ENCODE peak calls at places on chromosomes 3 and 15, in five cellular contexts. Z, D, G, L and N are unnamed samples.

GRCh38 chr15:90046846-90047481 is 45.8 kb downstream of the ZNF710 start:
- ATAC-seq in Z (no peak), D (peak), G (no peak), L (peak), N (no peak)

GRCh38 chr15:93210995-93211394 is 122.0 kb upstream of the RGMA start:
- ATAC-seq in Z (no peak), D (no peak), G (no peak), L (no peak), N (no peak)

GRCh38 chr3:165195628-165196576 is at the start of gene SLITRK3:
- ATAC-seq in Z (peak), D (no peak), G (no peak), L (peak), N (peak)

GRCh38 chr3:105513042-105513441 is 146.3 kb downstream of the ALCAM start:
- ATAC-seq in Z (no peak), D (no peak), G (no peak), L (no peak), N (no peak)

GRCh38 chr3:45807645-45808540 is 11.6 kb upstream of the SLC6A20 start:
- ATAC-seq in Z (no peak), D (no peak), G (no peak), L (no peak), N (peak)

GRCh38 chr3:195548496-195548895 is 5.4 kb upstream of the PPP1R2 start:
- ATAC-seq in Z (no peak), D (no peak), G (no peak), L (no peak), N (no peak)

GRCh38 chr3:190514163-190515153 is 573 bp downstream of the IL1RAP start:
- ATAC-seq in Z (peak), D (peak), G (peak), L (peak), N (peak)

GRCh38 chr3:121594850-121595249 is 1.7 kb downstream of the FBXO40 start:
- ATAC-seq in Z (peak), D (no peak), G (no peak), L (no peak), N (no peak)

GRCh38 chr15:41971893-41972340 is 440 bp downstream of the EHD4 start:
- ATAC-seq in Z (peak), D (peak), G (peak), L (peak), N (peak)

GRCh38 chr3:10888523-10889081 is 72.6 kb downstream of the SLC6A11 start:
- ATAC-seq in Z (no peak), D (no peak), G (no peak), L (no peak), N (no peak)

GRCh38 chr3:184040010-184040409 is 8.5 kb downstream of the HTR3D start:
- ATAC-seq in Z (peak), D (peak), G (peak), L (no peak), N (no peak)

GRCh38 chr15:72464251-72464650 is 9.9 kb upstream of the ARIH1 start:
- ATAC-seq in Z (no peak), D (no peak), G (no peak), L (no peak), N (no peak)

GRCh38 chr3:128864351-128864811 is 15.0 kb upstream of the ACAD9 start:
- ATAC-seq in Z (peak), D (no peak), G (no peak), L (peak), N (peak)

GRCh38 chr15:51731549-51732267 is 5.7 kb downstream of the LYSMD2 start:
- ATAC-seq in Z (no peak), D (peak), G (peak), L (peak), N (peak)

GRCh38 chr15:94722025-94722636 is 490.8 kb downstream of the MCTP2 start:
- ATAC-seq in Z (no peak), D (no peak), G (no peak), L (no peak), N (no peak)

GRCh38 chr3:115627180-115628074 is 4.1 kb downstream of the GAP43 start:
- ATAC-seq in Z (no peak), D (peak), G (no peak), L (no peak), N (no peak)

GRCh38 chr3:136194409-136195257 is 1.5 kb downstream of the MSL2 start:
- ATAC-seq in Z (no peak), D (peak), G (no peak), L (no peak), N (no peak)

GRCh38 chr15:28954466-28955159 is 68.8 kb downstream of the APBA2 start:
- ATAC-seq in Z (no peak), D (no peak), G (peak), L (no peak), N (no peak)

GRCh38 chr15:91589360-91589759 is 264.1 kb upstream of the SLCO3A1 start:
- ATAC-seq in Z (peak), D (no peak), G (no peak), L (no peak), N (no peak)

GRCh38 chr3:133896002-133896761 is 500 bp upstream of the RAB6B start:
- ATAC-seq in Z (no peak), D (no peak), G (peak), L (peak), N (peak)

GRCh38 chr15:55827965-55828364 is 85.0 kb upstream of the PRTG start:
- ATAC-seq in Z (no peak), D (no peak), G (no peak), L (no peak), N (no peak)

GRCh38 chr3:125683067-125683844 is 88.0 kb upstream of the OSBPL11 start:
- ATAC-seq in Z (no peak), D (no peak), G (no peak), L (peak), N (peak)

GRCh38 chr15:52496776-52497470 is 31.8 kb downstream of the MYO5A start:
- ATAC-seq in Z (no peak), D (peak), G (no peak), L (no peak), N (no peak)

GRCh38 chr3:148329481-148330220 is 368.1 kb upstream of the AGTR1 start:
- ATAC-seq in Z (no peak), D (no peak), G (no peak), L (no peak), N (no peak)

GRCh38 chr3:195903950-195904290 is 4.4 kb downstream of the TNK2 start:
- ATAC-seq in Z (no peak), D (no peak), G (no peak), L (no peak), N (no peak)

GRCh38 chr15:38642689-38643270 is 78.2 kb upstream of the RASGRP1 start:
- ATAC-seq in Z (no peak), D (peak), G (no peak), L (no peak), N (no peak)

GRCh38 chr15:72740202-72740601 is 43.4 kb downstream of the ADPGK start:
- ATAC-seq in Z (no peak), D (peak), G (no peak), L (no peak), N (no peak)

GRCh38 chr3:144760831-144761230 is 789.2 kb downstream of the DIPK2A start:
- ATAC-seq in Z (no peak), D (no peak), G (no peak), L (no peak), N (no peak)

GRCh38 chr3:26104856-26105255 is 315.0 kb downstream of the OXSM start:
- ATAC-seq in Z (no peak), D (no peak), G (no peak), L (no peak), N (no peak)

GRCh38 chr3:110881069-110881468 is 190.5 kb upstream of the NECTIN3 start:
- ATAC-seq in Z (peak), D (peak), G (peak), L (no peak), N (peak)

GRCh38 chr3:149015383-149015782 is 24.0 kb downstream of the GYG1 start:
- ATAC-seq in Z (no peak), D (no peak), G (no peak), L (no peak), N (no peak)

GRCh38 chr3:42762046-42762724 is 10.9 kb downstream of the CCDC13 start:
- ATAC-seq in Z (no peak), D (no peak), G (no peak), L (peak), N (peak)

GRCh38 chr3:56799251-56799882 is 2.4 kb downstream of the ARHGEF3 start:
- ATAC-seq in Z (no peak), D (peak), G (no peak), L (peak), N (no peak)
- TF ChIP-seq POLR2AphosphoS5 in Z (no peak), D (no peak), G (no peak), L (no peak), N (no peak)

DNA sequence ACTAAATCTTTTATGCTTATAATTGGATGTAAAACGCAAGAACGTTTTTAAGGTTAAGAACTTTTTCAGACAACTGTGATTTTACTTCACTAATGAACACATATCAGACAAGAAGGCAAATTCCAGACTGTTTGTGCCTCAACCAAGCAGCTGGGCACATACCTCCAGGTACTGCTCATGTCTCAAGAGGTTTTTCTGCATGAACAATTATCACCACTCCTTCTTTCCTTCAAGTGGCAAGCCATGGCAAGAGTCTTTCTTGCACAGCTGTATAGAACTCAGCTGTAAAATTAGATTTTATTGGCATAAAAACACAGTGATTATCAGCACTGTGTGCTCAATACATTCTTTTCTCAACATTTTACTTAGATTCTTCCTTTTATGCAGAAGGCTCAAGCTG is 64.3 kb downstream of the FNDC3B start:
- ATAC-seq in Z (no peak), D (no peak), G (no peak), L (peak), N (no peak)
- TF ChIP-seq EP300 in Z (no peak), D (no peak), G (no peak), L (no peak), N (no peak)

GRCh38 chr3:160437083-160437455 is 12.5 kb downstream of the TRIM59 start:
- ATAC-seq in Z (peak), D (peak), G (peak), L (no peak), N (no peak)

GRCh38 chr3:160435095-160435494 is 14.5 kb downstream of the TRIM59 start:
- ATAC-seq in Z (no peak), D (peak), G (peak), L (no peak), N (no peak)

GRCh38 chr3:160435747-160436146 is 13.8 kb downstream of the TRIM59 start:
- ATAC-seq in Z (no peak), D (peak), G (peak), L (no peak), N (no peak)

DNA sequence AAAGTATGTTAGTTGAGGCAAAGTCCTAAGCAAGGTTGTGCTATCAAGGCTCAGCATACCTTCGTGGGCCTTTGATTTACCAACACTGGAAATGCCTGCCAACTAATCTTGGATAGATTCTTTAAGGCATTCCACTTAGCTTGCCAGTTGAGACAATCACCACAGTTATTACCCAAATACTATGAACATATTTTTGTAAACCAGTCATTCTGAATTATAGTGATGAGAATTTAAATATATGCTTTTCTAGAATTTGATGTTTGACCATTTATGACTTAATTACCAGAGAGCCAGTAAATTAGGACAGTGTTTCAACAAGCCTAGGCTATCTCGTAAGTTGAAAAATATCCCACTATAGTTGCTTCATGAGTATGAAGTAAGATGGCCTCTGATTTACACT is 15.5 kb downstream of the TRIM59 start:
- ATAC-seq in Z (no peak), D (no peak), G (peak), L (no peak), N (no peak)
- TF ChIP-seq POLR2AphosphoS5 in Z (no peak), D (no peak), G (no peak), L (no peak), N (no peak)

GRCh38 chr15:70892002-70892911 is at the start of the genes LRRC49 and THAP10:
- ATAC-seq in Z (peak), D (peak), G (peak), L (peak), N (peak)
- TF ChIP-seq EP300 in Z (no peak), D (no peak), G (no peak), L (no peak), N (no peak)

GRCh38 chr3:157134620-157135191 is 25.2 kb downstream of the CCNL1 start:
- ATAC-seq in Z (peak), D (peak), G (peak), L (no peak), N (peak)
- TF ChIP-seq POLR2AphosphoS5 in Z (no peak), D (no peak), G (no peak), L (no peak), N (no peak)

GRCh38 chr3:84209473-84209872 is 749.3 kb upstream of the CADM2 start:
- ATAC-seq in Z (no peak), D (no peak), G (no peak), L (no peak), N (no peak)
- TF ChIP-seq EP300 in Z (no peak), D (no peak), G (no peak), L (no peak), N (no peak)

DNA sequence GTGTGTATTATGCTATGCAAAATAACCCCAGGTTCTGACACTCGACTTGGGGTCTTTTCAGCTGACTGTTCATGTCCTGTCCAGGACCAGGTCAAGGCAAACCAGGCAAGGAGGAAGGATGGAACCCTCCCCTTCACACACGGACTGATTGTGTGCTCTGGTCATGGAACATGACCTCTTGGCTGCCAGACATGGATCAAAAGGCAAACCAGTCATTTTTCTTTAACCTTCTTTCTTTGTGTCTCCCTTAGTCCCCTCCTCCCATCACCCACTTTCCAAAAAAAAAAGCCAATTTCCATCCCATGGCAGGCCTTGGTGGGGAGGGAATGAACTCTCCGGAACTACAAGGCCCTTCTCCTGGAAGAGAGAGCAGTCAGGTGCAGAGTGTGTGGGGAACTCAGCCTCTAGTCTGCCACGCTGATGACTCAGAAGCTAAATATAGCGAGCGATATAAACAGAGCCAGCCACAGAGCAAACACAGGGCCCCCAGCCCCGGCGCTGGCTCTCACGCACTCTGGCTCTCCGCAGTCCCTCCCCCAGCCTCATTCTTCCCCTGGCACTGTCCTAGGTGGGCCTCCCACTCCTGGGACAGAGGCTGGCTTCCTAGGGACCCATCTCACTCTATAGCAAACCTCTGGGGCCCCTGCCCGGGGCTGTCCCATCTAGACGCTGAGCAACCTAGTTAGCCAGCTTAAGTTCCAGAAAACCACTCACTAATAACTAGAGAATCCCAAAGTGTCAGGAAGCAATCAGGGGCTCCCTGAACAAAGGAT is 10.0 kb downstream of the BMF start:
- ATAC-seq in Z (peak), D (peak), G (peak), L (peak), N (peak)
- TF ChIP-seq POLR2AphosphoS5 in Z (no peak), D (peak), G (peak), L (peak), N (peak)

GRCh38 chr3:101230618-101231017 is 89.8 kb downstream of the IMPG2 start:
- ATAC-seq in Z (no peak), D (no peak), G (no peak), L (no peak), N (no peak)
- TF ChIP-seq EP300 in Z (no peak), D (no peak), G (no peak), L (no peak), N (no peak)

DNA sequence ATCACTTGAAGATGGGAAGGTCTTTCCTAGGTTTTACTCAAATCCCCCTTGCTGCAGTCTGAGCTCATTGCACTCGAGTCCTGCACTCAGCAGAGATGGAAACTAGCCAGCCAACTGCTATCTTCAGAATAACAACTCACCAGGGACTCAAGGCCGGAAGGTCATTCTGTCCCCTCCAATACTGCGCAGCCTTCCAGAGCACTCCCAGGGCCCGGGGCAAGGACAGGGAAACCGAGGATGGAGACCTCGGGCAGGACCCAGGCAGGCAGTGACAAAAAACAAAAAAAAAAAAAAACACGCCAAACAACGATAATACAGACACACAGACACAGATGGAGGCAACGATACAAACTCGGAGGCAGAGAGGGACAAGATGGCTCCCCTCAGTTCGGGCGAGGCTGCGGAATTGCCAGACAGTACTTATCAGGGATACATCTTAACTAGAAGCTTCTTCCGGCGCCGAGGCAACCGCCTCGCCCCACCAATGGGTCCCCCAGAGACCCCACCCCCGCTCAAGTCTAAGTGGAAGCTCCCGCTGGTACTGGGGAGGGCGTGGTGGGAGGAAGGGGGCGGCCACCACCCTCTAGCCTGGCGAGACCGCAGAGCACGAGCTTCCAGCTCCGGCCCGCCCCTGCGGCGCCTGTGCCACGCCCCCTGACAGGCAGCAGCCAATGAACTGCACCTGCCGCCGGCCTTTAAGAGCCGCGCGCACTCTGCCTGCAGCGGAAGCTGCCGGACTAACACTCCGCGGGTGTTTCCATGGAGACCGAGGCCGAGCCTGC is 7.0 kb upstream of the MAP1A start:
- ATAC-seq in Z (peak), D (peak), G (peak), L (peak), N (peak)
- TF ChIP-seq POLR2AphosphoS5 in Z (peak), D (peak), G (peak), L (peak), N (peak)